ENCODE peak calls at places on chromosomes 4 and X, in eight cellular contexts. I is CD4-positive, alpha-beta memory T cell; V is ovary; G is stomach; P is sigmoid colon; C is brain microvascular endothelial cell; J is CD8-positive, alpha-beta memory T cell; S is thyroid gland. M is an unnamed sample.

GRCh38 chrX:118976599-118977340 is 2.4 kb downstream of the LONRF3 start:
- DNase-seq in I (peak), V (peak), G (peak), P (peak), C (no peak), J (peak), S (peak), M (no peak)

GRCh38 chr4:109979932-109980717 is 67.4 kb downstream of the EGF start:
- DNase-seq in I (no peak), V (no peak), G (no peak), P (no peak), C (peak), J (no peak), S (no peak), M (no peak)

GRCh38 chrX:44996282-44996681 is 123.3 kb downstream of the KDM6A start:
- DNase-seq in I (no peak), V (no peak), G (no peak), P (no peak), C (no peak), J (no peak), S (no peak), M (no peak)

GRCh38 chrX:103329991-103330390 is at the start of gene TCEAL7:
- DNase-seq in I (no peak), V (peak), G (no peak), P (peak), C (no peak), J (no peak), S (no peak), M (no peak)

GRCh38 chr4:142607976-142608375 is 238.1 kb downstream of the INPP4B start:
- DNase-seq in I (no peak), V (no peak), G (no peak), P (no peak), C (no peak), J (no peak), S (no peak), M (no peak)

GRCh38 chrX:136584545-136584944 is 52.5 kb downstream of the VGLL1 start:
- DNase-seq in I (no peak), V (no peak), G (no peak), P (no peak), C (no peak), J (no peak), S (no peak), M (no peak)

GRCh38 chrX:154488336-154489075 is 1.9 kb downstream of the SLC10A3 start:
- DNase-seq in I (no peak), V (no peak), G (no peak), P (no peak), C (no peak), J (no peak), S (no peak), M (no peak)

GRCh38 chr4:37936889-37937498 is 23.2 kb upstream of the PTTG2 start:
- DNase-seq in I (no peak), V (no peak), G (no peak), P (no peak), C (no peak), J (no peak), S (peak), M (no peak)

GRCh38 chrX:52923781-52924241 is 26.7 kb downstream of the FAM156B start:
- DNase-seq in I (no peak), V (no peak), G (peak), P (peak), C (peak), J (no peak), S (peak), M (no peak)

GRCh38 chr4:188242041-188242440 is 102.8 kb downstream of the TRIML1 start:
- DNase-seq in I (no peak), V (no peak), G (no peak), P (no peak), C (no peak), J (no peak), S (no peak), M (no peak)

GRCh38 chr4:74848774-74849173 is 54.5 kb upstream of the BTC start:
- DNase-seq in I (no peak), V (no peak), G (no peak), P (no peak), C (no peak), J (no peak), S (no peak), M (no peak)

GRCh38 chr4:168594121-168594520 is 97.3 kb downstream of the PALLD start:
- DNase-seq in I (no peak), V (no peak), G (no peak), P (no peak), C (no peak), J (no peak), S (no peak), M (no peak)

GRCh38 chr4:14532436-14532835 is 469.8 kb upstream of the CPEB2 start:
- DNase-seq in I (no peak), V (no peak), G (no peak), P (no peak), C (no peak), J (no peak), S (no peak), M (peak)

GRCh38 chr4:48129307-48130014 is 4.6 kb downstream of the TXK start:
- DNase-seq in I (no peak), V (no peak), G (no peak), P (no peak), C (no peak), J (no peak), S (peak), M (no peak)

GRCh38 chr4:48130100-48130499 is 4.0 kb downstream of the TXK start:
- DNase-seq in I (no peak), V (no peak), G (no peak), P (no peak), C (no peak), J (no peak), S (no peak), M (no peak)

GRCh38 chr4:48126621-48127020 is 7.4 kb downstream of the TXK start:
- DNase-seq in I (no peak), V (no peak), G (no peak), P (no peak), C (no peak), J (no peak), S (no peak), M (no peak)

GRCh38 chr4:48127231-48127881 is 6.7 kb downstream of the TXK start:
- DNase-seq in I (no peak), V (no peak), G (no peak), P (no peak), C (no peak), J (no peak), S (peak), M (no peak)

DNA sequence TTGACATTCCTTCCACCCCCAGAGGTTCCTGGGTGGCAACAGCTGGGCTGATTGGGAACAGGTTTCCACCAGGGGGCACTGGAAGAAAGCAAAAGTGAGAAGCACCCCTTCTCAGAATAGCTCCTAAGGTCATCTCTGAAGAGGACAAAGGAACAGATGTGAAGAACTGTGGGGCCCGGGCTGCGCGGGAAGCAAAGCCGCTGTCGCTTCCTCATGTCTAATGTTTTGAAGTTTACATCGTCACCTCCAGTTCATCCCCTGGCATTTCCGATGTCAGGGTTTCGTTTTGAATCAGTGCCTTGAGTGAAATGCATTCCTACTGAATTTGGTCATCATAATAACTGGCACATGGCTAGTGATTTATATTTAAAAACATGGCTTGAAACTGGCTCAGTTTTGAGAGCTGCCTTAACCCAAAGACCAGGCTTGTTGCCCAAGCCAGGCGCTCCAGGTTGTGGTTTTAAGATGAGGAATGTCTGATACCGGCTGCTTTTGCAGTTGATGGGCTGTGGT is 6.1 kb downstream of the TXK start:
- DNase-seq in I (peak), V (no peak), G (peak), P (no peak), C (peak), J (peak), S (peak), M (no peak)
- H3K4me3 ChIP-seq in I (peak), V (no peak), G (peak), P (peak), C (peak), J (peak), S (no peak), M (no peak)

GRCh38 chr4:1154523-1155182 is 17.7 kb downstream of the SPON2 start:
- DNase-seq in I (no peak), V (no peak), G (peak), P (peak), C (peak), J (no peak), S (peak), M (no peak)

GRCh38 chr4:1155314-1155713 is 17.1 kb downstream of the SPON2 start:
- DNase-seq in I (no peak), V (no peak), G (no peak), P (no peak), C (no peak), J (no peak), S (peak), M (no peak)

GRCh38 chr4:1152284-1152683 is 20.1 kb downstream of the SPON2 start:
- DNase-seq in I (no peak), V (no peak), G (no peak), P (no peak), C (no peak), J (no peak), S (no peak), M (no peak)

GRCh38 chr4:1153567-1154090 is 18.8 kb downstream of the SPON2 start:
- DNase-seq in I (no peak), V (no peak), G (no peak), P (no peak), C (no peak), J (no peak), S (no peak), M (no peak)

GRCh38 chr4:1154126-1154522 is 18.3 kb downstream of the SPON2 start:
- DNase-seq in I (no peak), V (no peak), G (no peak), P (no peak), C (no peak), J (no peak), S (no peak), M (no peak)
- H3K4me3 ChIP-seq in I (no peak), V (no peak), G (no peak), P (no peak), C (no peak), J (no peak), S (no peak), M (no peak)

GRCh38 chr4:76546282-76547166 is 111.5 kb downstream of the SHROOM3 start:
- DNase-seq in I (no peak), V (no peak), G (peak), P (no peak), C (peak), J (no peak), S (peak), M (no peak)
- H3K4me3 ChIP-seq in I (no peak), V (no peak), G (no peak), P (no peak), C (no peak), J (no peak), S (no peak), M (no peak)

GRCh38 chr4:103201724-103202123 is 3.6 kb upstream of the CENPE start:
- DNase-seq in I (no peak), V (no peak), G (no peak), P (no peak), C (no peak), J (no peak), S (no peak), M (no peak)

GRCh38 chr4:103198111-103198765 is at the start of gene CENPE:
- DNase-seq in I (peak), V (peak), G (peak), P (peak), C (peak), J (peak), S (peak), M (peak)

GRCh38 chr4:103201254-103201653 is 3.1 kb upstream of the CENPE start:
- DNase-seq in I (no peak), V (no peak), G (no peak), P (no peak), C (no peak), J (no peak), S (no peak), M (no peak)

GRCh38 chr4:103197765-103198110 is 405 bp downstream of the CENPE start:
- DNase-seq in I (no peak), V (no peak), G (no peak), P (no peak), C (no peak), J (no peak), S (no peak), M (peak)

DNA sequence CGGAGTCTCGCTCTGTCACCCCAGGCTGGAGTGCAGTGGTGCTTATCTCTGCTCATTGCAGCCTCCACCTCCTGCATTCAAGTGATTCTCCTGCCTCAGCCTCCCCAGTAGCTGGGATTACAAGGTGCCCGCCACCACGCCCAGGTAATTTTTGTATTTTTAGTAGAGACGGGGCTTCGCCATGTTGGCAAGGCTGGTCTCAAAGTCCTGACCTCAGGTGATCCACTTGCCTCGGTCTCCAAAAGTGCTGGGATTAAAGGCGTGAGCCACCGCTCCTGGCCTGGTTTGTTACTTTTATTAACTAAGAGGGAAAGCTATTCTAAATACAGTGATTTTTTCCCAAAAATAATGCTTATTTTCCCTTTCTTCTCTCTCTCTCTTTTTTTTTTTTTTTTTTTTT is 866 bp upstream of the CENPE start:
- DNase-seq in I (no peak), V (no peak), G (no peak), P (no peak), C (no peak), J (no peak), S (no peak), M (no peak)
- H3K4me3 ChIP-seq in I (peak), V (peak), G (peak), P (peak), C (peak), J (peak), S (peak), M (peak)

GRCh38 chrX:131779313-131779712 is 235.4 kb downstream of the OR13H1 start:
- DNase-seq in I (no peak), V (no peak), G (no peak), P (no peak), C (no peak), J (no peak), S (no peak), M (no peak)
- H3K4me3 ChIP-seq in I (no peak), V (no peak), G (no peak), P (peak), C (peak), J (no peak), S (no peak), M (no peak)

GRCh38 chrX:153336128-153336894 is 2.4 kb downstream of the ZNF275 start:
- DNase-seq in I (no peak), V (no peak), G (no peak), P (no peak), C (no peak), J (no peak), S (no peak), M (no peak)

GRCh38 chrX:153334654-153335295 is 822 bp downstream of the ZNF275 start:
- DNase-seq in I (no peak), V (no peak), G (no peak), P (no peak), C (no peak), J (no peak), S (no peak), M (no peak)

GRCh38 chrX:153336988-153337387 is 3.0 kb downstream of the ZNF275 start:
- DNase-seq in I (no peak), V (no peak), G (no peak), P (no peak), C (no peak), J (no peak), S (no peak), M (no peak)

GRCh38 chrX:153333821-153334653 is at the start of gene ZNF275:
- DNase-seq in I (peak), V (peak), G (peak), P (peak), C (peak), J (peak), S (peak), M (peak)

GRCh38 chrX:153333271-153333670 is 682 bp upstream of the ZNF275 start:
- DNase-seq in I (no peak), V (no peak), G (no peak), P (no peak), C (peak), J (no peak), S (no peak), M (no peak)
- H3K4me3 ChIP-seq in I (no peak), V (no peak), G (no peak), P (peak), C (peak), J (peak), S (no peak), M (peak)

GRCh38 chr4:100820249-100820648 is 302.4 kb upstream of the EMCN start:
- DNase-seq in I (no peak), V (no peak), G (no peak), P (no peak), C (no peak), J (no peak), S (no peak), M (no peak)
- H3K4me3 ChIP-seq in I (no peak), V (no peak), G (no peak), P (no peak), C (no peak), J (no peak), S (no peak), M (no peak)

GRCh38 chrX:41090568-41091238 is 5.5 kb downstream of the USP9X start:
- DNase-seq in I (no peak), V (no peak), G (no peak), P (no peak), C (peak), J (no peak), S (no peak), M (no peak)
- H3K4me3 ChIP-seq in I (no peak), V (no peak), G (no peak), P (no peak), C (no peak), J (no peak), S (no peak), M (no peak)